ENCODE peak calls at places on chromosomes 4 and X, in ten cellular contexts. O is mesothelial cell of epicardium, I is MCF 10A, N is endothelial cell of umbilical vein, Y is brain microvascular endothelial cell, B is heart left ventricle, Z is heart right ventricle, H is right atrium auricular region, F is RWPE1, E is foreskin fibroblast. C is an unnamed sample.

GRCh38 chrX:19624754-19625153 is 109.4 kb upstream of the MAP3K15 start:
- DNase-seq in Y (no peak), O (no peak), N (no peak), E (peak; percentile 11), B (no peak), I (no peak), Z (no peak), H (no peak), F (no peak), C (no peak)

GRCh38 chr4:30945586-30945985 is 225.4 kb downstream of the PCDH7 start:
- DNase-seq in Y (no peak), O (no peak), I (no peak), E (no peak), N (peak; percentile 73), B (peak; percentile 26), H (no peak), Z (no peak), F (no peak), C (no peak)

GRCh38 chrX:6468716-6469115 is 66.2 kb downstream of the VCX3A start:
- DNase-seq in O (no peak), I (no peak), N (no peak), F (no peak), B (no peak), Z (no peak), E (no peak), H (no peak), Y (peak; percentile 14), C (no peak)

GRCh38 chrX:103157511-103158316 is 57.2 kb upstream of the BEX4 start:
- DNase-seq in B (no peak), Y (peak; percentile 29), Z (no peak), H (no peak), O (no peak), I (peak; percentile 59), N (peak; percentile 58), E (peak; percentile 66), F (no peak), C (peak; percentile 41)

GRCh38 chr4:93731448-93731847 is 97.1 kb upstream of the ATOH1 start:
- DNase-seq in B (no peak), I (no peak), H (no peak), F (no peak), Z (no peak), O (no peak), Y (peak; percentile 6), E (peak; percentile 58), N (no peak), C (no peak)

GRCh38 chr4:98744372-98745150 is 86.2 kb upstream of the TSPAN5 start:
- DNase-seq in H (no peak), O (no peak), E (no peak), B (no peak), Y (no peak), F (no peak), Z (no peak), N (peak; percentile 68), I (no peak), C (no peak)

GRCh38 chr4:39464886-39465501 is 6.1 kb downstream of the LIAS start:
- DNase-seq in F (peak; percentile 30), N (peak; percentile 54), Y (peak; percentile 84), B (no peak), H (no peak), O (no peak), Z (no peak), E (peak; percentile 84), I (peak; percentile 50), C (peak; percentile 36)

GRCh38 chrX:57573754-57574153 is 18.1 kb upstream of the ZXDB start:
- DNase-seq in H (no peak), N (peak; percentile 11), O (no peak), B (no peak), Y (no peak), E (peak; percentile 37), I (peak; percentile 38), F (no peak), Z (no peak), C (no peak)

GRCh38 chrX:117508021-117508420 is 608.6 kb downstream of the KLHL13 start:
- DNase-seq in O (no peak), E (no peak), Y (no peak), I (no peak), H (no peak), F (no peak), Z (no peak), N (no peak), B (no peak), C (no peak)

GRCh38 chrX:117511379-117511778 is 605.2 kb downstream of the KLHL13 start:
- DNase-seq in B (no peak), F (no peak), Z (no peak), E (no peak), N (no peak), Y (no peak), H (no peak), I (no peak), O (no peak), C (no peak)

GRCh38 chrX:117510453-117510852 is 606.2 kb downstream of the KLHL13 start:
- DNase-seq in O (no peak), H (no peak), E (no peak), F (peak; percentile 2), I (peak; percentile 48), B (no peak), Y (no peak), Z (no peak), N (no peak), C (no peak)
- TF ChIP-seq CTCF in O (no peak), H (no peak), E (no peak), F (no peak), I (peak; percentile 28), B (no peak), Y (no peak), Z (no peak), N (no peak), C (peak; percentile 34)

GRCh38 chr4:158254328-158254727 is 44.0 kb downstream of the TMEM144 start:
- DNase-seq in I (no peak), N (no peak), B (no peak), F (no peak), H (no peak), Z (no peak), Y (no peak), O (no peak), E (no peak), C (no peak)

GRCh38 chr4:158253350-158253980 is 43.2 kb downstream of the TMEM144 start:
- DNase-seq in F (peak; percentile 56), B (peak; percentile 34), H (no peak), O (peak; percentile 29), E (peak; percentile 82), I (peak; percentile 72), Z (no peak), N (peak; percentile 71), Y (peak; percentile 71), C (peak; percentile 29)

GRCh38 chr4:158259955-158260575 is 49.8 kb downstream of the TMEM144 start:
- DNase-seq in Y (no peak), H (no peak), I (peak; percentile 56), F (no peak), B (no peak), Z (no peak), E (peak; percentile 44), O (no peak), N (peak; percentile 53), C (no peak)

GRCh38 chr4:158250321-158250720 is 40.0 kb downstream of the TMEM144 start:
- DNase-seq in E (no peak), B (no peak), I (no peak), H (no peak), O (no peak), N (no peak), Y (no peak), Z (no peak), F (no peak), C (no peak)

DNA sequence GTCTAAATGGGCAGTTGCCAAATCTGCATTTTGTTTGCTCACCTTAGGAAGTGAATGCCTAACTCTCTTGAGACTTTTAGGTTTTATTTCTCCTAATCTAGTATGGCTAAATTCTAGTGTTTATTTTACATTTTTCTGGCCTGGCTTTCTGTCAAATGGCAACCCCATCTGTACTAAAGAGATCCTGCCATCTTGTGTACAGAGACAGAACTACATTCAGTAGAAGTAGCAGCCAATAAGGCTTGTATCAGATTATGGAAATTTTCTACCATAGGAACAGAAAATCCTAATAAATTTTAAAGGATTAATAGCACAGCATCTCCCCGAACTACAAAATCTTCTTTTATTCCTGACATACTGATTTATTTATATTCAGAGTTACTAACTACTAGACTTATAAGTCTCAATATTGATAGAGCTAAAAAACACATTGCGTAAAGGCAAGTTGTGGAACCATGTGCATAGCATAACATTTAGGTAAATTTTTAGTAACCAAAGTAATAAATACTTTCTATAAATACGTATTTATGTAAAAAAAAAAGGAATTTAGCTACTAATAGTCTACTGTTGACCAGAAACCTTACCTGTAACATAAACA is 45.5 kb downstream of the TMEM144 start:
- DNase-seq in H (no peak), N (peak; percentile 60), E (peak; percentile 74), Y (peak; percentile 52), F (peak; percentile 43), Z (no peak), B (no peak), I (peak; percentile 58), O (no peak), C (peak; percentile 9)
- TF ChIP-seq CTCF in H (peak; percentile 81), N (peak; percentile 56), E (peak; percentile 71), Y (peak; percentile 70), F (peak; percentile 75), Z (peak; percentile 76), B (peak; percentile 75), I (peak; percentile 73), O (peak; percentile 51), C (peak; percentile 70)

DNA sequence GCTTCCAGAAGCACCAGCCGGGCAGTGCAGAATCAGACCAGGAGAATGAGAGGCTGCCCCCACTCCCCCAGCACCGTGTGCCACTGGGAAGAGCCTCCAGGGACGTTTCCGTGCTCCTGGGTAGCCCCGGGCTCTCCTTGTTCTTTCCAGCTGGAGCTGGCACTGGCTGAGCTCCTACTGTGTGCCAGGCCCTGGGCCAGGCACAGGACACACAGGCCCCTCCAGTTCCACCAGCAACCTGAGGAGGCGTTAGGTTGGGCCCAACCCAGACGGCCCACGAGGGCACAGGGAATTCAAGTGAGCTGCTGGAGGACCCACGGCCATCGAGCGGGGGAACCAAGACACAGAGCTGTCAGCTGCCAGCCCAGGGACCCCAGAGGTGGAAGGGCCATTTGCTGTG is 15.9 kb upstream of the ADRA2C start:
- DNase-seq in E (no peak), I (no peak), B (no peak), Y (no peak), F (no peak), Z (no peak), N (no peak), O (no peak), H (no peak), C (no peak)
- TF ChIP-seq CTCF in E (no peak), I (no peak), B (no peak), Y (no peak), F (no peak), Z (no peak), N (no peak), O (no peak), H (no peak), C (no peak)

GRCh38 chr4:10737335-10737734 is 52.8 kb upstream of the CLNK start:
- DNase-seq in I (peak; percentile 13), O (no peak), H (no peak), E (peak; percentile 59), N (no peak), B (no peak), Y (peak; percentile 80), F (no peak), Z (no peak), C (no peak)

GRCh38 chr4:10736266-10736665 is 51.7 kb upstream of the CLNK start:
- DNase-seq in Y (no peak), B (no peak), H (no peak), I (no peak), F (no peak), O (no peak), N (no peak), E (no peak), Z (no peak), C (no peak)

GRCh38 chr4:10738826-10739489 is 54.4 kb upstream of the CLNK start:
- DNase-seq in O (no peak), B (no peak), H (no peak), E (no peak), Y (peak; percentile 55), I (peak; percentile 22), Z (no peak), N (no peak), F (no peak), C (no peak)

GRCh38 chr4:10734697-10735096 is 50.1 kb upstream of the CLNK start:
- DNase-seq in Z (no peak), O (no peak), B (no peak), Y (no peak), F (no peak), E (no peak), N (no peak), H (no peak), I (peak; percentile 8), C (no peak)

GRCh38 chr4:10736895-10737294 is 52.3 kb upstream of the CLNK start:
- DNase-seq in N (no peak), H (no peak), O (no peak), Z (no peak), Y (no peak), B (no peak), F (no peak), E (no peak), I (no peak), C (no peak)
- TF ChIP-seq CTCF in N (no peak), H (no peak), O (no peak), Z (no peak), Y (peak; percentile 1), B (no peak), F (no peak), E (no peak), I (no peak), C (no peak)

C was measured in GM13977.